ENCODE peak calls at places on chromosomes 5 and 9, in four cellular contexts. D, F, Z and P are unnamed samples.

GRCh38 chr5:19880859-19881436 is 107.1 kb downstream of the CDH18 start:
- DNase-seq in D (no peak), Z (no peak), F (peak), P (no peak)

GRCh38 chr5:168307022-168307421 is 15.6 kb downstream of the WWC1 start:
- DNase-seq in Z (no peak), F (no peak), D (no peak), P (no peak)

GRCh38 chr5:116280149-116280803 is 195.5 kb downstream of the COMMD10 start:
- DNase-seq in Z (no peak), D (no peak), F (no peak), P (no peak)

GRCh38 chr9:76688471-76689238 is 75.6 kb upstream of the PCA3 start:
- DNase-seq in D (no peak), F (no peak), Z (no peak), P (no peak)

GRCh38 chr5:59793000-59793399 is 100.5 kb downstream of the PDE4D start:
- DNase-seq in Z (no peak), D (no peak), F (no peak), P (no peak)

GRCh38 chr9:74729129-74729710 is 158.5 kb downstream of the TRPM6 start:
- DNase-seq in D (no peak), Z (no peak), F (peak), P (no peak)

GRCh38 chr5:167937628-167938000 is 353.8 kb upstream of the WWC1 start:
- DNase-seq in F (no peak), Z (no peak), D (no peak), P (no peak)

GRCh38 chr9:92986175-92987110 is 39.1 kb downstream of the FGD3 start:
- DNase-seq in D (no peak), Z (peak), F (no peak), P (no peak)

GRCh38 chr5:87916320-87916719 is 352.3 kb downstream of the TMEM161B start:
- DNase-seq in F (no peak), Z (no peak), D (no peak), P (no peak)

GRCh38 chr5:59798862-59799667 is 94.5 kb downstream of the PDE4D start:
- DNase-seq in Z (no peak), D (no peak), F (no peak), P (no peak)

GRCh38 chr9:137423001-137423809 is at the start of the genes EXD3 and NOXA1:
- DNase-seq in F (peak), D (peak), Z (peak), P (peak)

GRCh38 chr9:130426883-130427282 is 17.9 kb upstream of the ASS1 start:
- DNase-seq in Z (no peak), D (no peak), F (no peak), P (no peak)

GRCh38 chr9:136721339-136722092 is 9.1 kb downstream of the DIPK1B start:
- DNase-seq in F (no peak), D (no peak), Z (peak), P (no peak)

GRCh38 chr5:134551891-134552290 is 26.4 kb downstream of the JADE2 start:
- DNase-seq in Z (no peak), F (no peak), D (no peak), P (no peak)

GRCh38 chr5:41087461-41087860 is 16.3 kb upstream of the MROH2B start:
- DNase-seq in F (no peak), D (no peak), Z (no peak), P (no peak)

GRCh38 chr5:181052526-181052927 is 12.5 kb downstream of the BTNL9 start:
- DNase-seq in Z (no peak), F (no peak), D (no peak), P (no peak)

GRCh38 chr9:132201139-132201538 is 39.3 kb downstream of the NTNG2 start:
- DNase-seq in D (peak), F (no peak), Z (no peak), P (peak)

GRCh38 chr9:131588396-131588795 is 43.1 kb downstream of the PRRT1B start:
- DNase-seq in Z (no peak), D (no peak), F (no peak), P (no peak)

GRCh38 chr5:102450313-102450990 is 48.3 kb downstream of the SLCO6A1 start:
- DNase-seq in D (no peak), F (peak), Z (peak), P (no peak)

GRCh38 chr5:93736284-93736683 is 5.1 kb downstream of the POU5F2 start:
- DNase-seq in D (no peak), F (no peak), Z (no peak), P (no peak)

GRCh38 chr5:165157209-165157608 is 1651.8 kb downstream of the MAT2B start:
- DNase-seq in Z (no peak), F (no peak), D (no peak), P (no peak)

GRCh38 chr9:136544549-136545064 is 1.2 kb downstream of the NOTCH1 start:
- DNase-seq in F (peak), Z (no peak), D (peak), P (peak)

GRCh38 chr5:84130006-84130580 is 254.6 kb downstream of the EDIL3 start:
- DNase-seq in D (no peak), F (no peak), Z (no peak), P (no peak)

GRCh38 chr5:134438268-134438622 is 26.6 kb upstream of the CDKN2AIPNL start:
- DNase-seq in D (no peak), F (no peak), Z (no peak), P (no peak)

GRCh38 chr9:89677696-89678393 is 73.0 kb downstream of the GADD45G start:
- DNase-seq in Z (no peak), F (peak), D (peak), P (no peak)

GRCh38 chr9:76926324-76926731 is 20.4 kb upstream of the PRUNE2 start:
- DNase-seq in D (no peak), F (no peak), Z (no peak), P (no peak)

GRCh38 chr5:95986001-95986400 is 24.4 kb upstream of the ELL2 start:
- DNase-seq in D (no peak), Z (no peak), F (no peak), P (no peak)

GRCh38 chr5:56637321-56637920 is 177.9 kb upstream of the MAP3K1 start:
- DNase-seq in Z (no peak), D (no peak), F (no peak), P (no peak)

GRCh38 chr9:122258886-122259415 is 5.7 kb downstream of the RBM18 start:
- DNase-seq in F (no peak), D (no peak), Z (no peak), P (no peak)
- H3K4me3 ChIP-seq in F (no peak), D (no peak), Z (no peak), P (no peak)

DNA sequence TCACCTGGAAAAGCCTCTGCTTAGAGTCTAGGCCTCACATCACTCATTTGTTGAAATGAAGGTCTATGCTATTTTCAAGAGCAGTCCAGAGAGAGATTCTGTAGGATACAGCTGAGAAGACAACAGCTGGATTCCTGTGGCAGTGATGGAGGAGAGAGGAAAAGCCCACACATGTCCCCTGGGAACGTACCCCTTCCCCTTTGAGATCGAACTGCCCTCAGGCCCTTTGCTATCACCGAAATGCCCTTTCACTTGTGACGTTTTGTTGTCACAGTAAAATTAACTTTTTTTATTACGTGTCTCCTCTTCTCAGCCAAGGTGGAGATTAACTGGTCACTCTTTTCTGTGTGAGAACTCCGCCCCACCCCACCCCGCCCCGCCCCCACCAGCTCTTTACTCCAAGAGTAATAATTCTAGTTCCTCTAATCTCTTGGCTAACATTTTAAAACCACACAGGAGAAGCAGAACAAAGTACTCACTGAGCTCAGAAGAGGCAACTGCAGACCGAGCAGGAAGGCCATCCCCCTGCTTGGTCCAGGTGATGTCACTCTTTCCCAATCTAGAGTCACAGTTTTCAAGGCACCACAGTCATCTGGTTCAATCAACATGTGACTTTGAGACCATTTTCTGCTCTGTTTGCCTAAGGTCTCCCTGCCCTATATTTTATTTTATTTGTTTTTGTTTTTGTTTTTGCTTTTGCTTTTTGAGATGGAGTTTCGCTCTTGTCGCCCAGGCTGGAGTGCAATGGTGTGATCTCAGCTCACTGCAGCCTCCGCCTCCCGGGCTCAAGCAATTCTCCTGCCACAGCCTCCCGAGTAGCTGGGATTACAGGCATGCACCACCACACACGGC is 105.6 kb downstream of the SUSD1 start:
- DNase-seq in Z (no peak), D (no peak), F (no peak), P (no peak)
- H3K27ac ChIP-seq in Z (no peak), D (peak), F (no peak), P (peak)

GRCh38 chr9:91945277-91946074 is 4.6 kb downstream of the ROR2 start:
- DNase-seq in Z (no peak), D (peak), F (peak), P (no peak)
- H3K4me3 ChIP-seq in Z (no peak), D (no peak), F (peak), P (no peak)

GRCh38 chr5:160469156-160470144 is 47.8 kb downstream of the PTTG1 start:
- DNase-seq in F (no peak), Z (no peak), D (no peak), P (no peak)

GRCh38 chr5:160467555-160468418 is 46.1 kb downstream of the PTTG1 start:
- DNase-seq in Z (no peak), D (peak), F (peak), P (peak)

GRCh38 chr5:160468576-160468975 is 46.9 kb downstream of the PTTG1 start:
- DNase-seq in F (no peak), D (no peak), Z (no peak), P (no peak)

GRCh38 chr5:160466121-160466520 is 44.5 kb downstream of the PTTG1 start:
- DNase-seq in D (no peak), Z (no peak), F (no peak), P (no peak)

GRCh38 chr5:160466889-160467554 is 45.4 kb downstream of the PTTG1 start:
- DNase-seq in Z (no peak), D (no peak), F (no peak), P (no peak)
- H3K27ac ChIP-seq in Z (no peak), D (peak), F (no peak), P (no peak)

GRCh38 chr9:73155389-73155788 is 3.7 kb downstream of the ANXA1 start:
- DNase-seq in D (no peak), Z (no peak), F (no peak), P (no peak)
- H3K4me3 ChIP-seq in D (peak), Z (no peak), F (no peak), P (no peak)

GRCh38 chr9:88645172-88645868 is 110.3 kb downstream of the NXNL2 start:
- DNase-seq in F (no peak), Z (no peak), D (no peak), P (no peak)

GRCh38 chr9:88643931-88644330 is 109.0 kb downstream of the NXNL2 start:
- DNase-seq in Z (no peak), F (no peak), D (no peak), P (no peak)

GRCh38 chr9:88645869-88646204 is 110.9 kb downstream of the NXNL2 start:
- DNase-seq in D (no peak), Z (no peak), F (no peak), P (no peak)

GRCh38 chr9:88642333-88642732 is 107.4 kb downstream of the NXNL2 start:
- DNase-seq in D (no peak), Z (no peak), F (no peak), P (no peak)

DNA sequence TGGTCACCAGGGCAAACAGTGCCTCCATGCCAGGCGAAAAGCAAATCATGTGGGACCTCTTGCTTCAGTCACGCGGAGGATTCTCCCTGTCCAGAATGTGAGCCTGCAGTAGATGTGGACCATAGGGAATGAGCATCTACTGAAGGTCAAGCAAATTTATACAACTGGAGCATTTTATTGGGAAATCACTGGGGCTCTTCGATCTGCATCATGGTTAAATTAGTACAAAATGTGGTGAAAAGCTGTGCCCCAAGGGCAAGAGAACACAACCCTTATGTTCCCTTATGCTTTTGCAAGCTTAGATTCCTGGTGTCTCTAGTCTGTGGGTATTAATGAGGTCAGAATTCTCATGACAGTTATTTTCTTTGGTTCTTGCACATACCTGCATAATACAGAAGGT is 111.6 kb downstream of the NXNL2 start:
- DNase-seq in D (no peak), F (no peak), Z (no peak), P (no peak)
- H3K27ac ChIP-seq in D (no peak), F (no peak), Z (no peak), P (no peak)

DNA sequence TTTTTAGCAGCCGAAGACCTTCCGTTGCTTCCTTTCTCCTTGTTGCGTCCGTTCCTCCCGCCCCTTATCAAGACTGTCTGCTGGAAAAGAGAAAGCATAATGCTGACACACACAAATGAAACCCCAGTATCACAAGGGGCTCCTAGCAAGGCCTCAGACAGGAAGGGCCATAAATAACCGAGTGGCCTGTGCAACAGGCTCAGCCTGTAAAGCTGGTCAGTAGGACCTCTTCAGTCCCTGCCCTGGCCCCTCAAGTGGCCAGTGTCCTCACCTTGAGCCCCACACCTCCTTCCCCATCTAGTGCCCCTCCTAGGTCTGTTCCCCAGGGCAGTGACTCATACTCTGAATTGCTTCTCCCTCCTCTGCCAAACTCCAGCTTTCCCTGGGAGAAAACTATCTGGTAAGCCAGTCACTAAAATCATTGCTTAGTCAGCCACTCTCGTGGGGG is 174.6 kb upstream of the IL12B start:
- DNase-seq in F (no peak), D (no peak), Z (no peak), P (peak)
- H3K4me3 ChIP-seq in F (no peak), D (no peak), Z (no peak), P (no peak)